ENCODE peak calls at places on chromosome 11, in seven cellular contexts. One of them, this sample, is unnamed. For H3K4me1, the result is how much of the 10 kb centered on the place peaks cover.

GRCh38 chr11:75198278-75198948 is 42.2 kb upstream of the TPBGL start:
- DNase-seq in MM.1S: no peak
- DNase-seq in IMR-90: no peak
- DNase-seq in cardiac muscle cell: no peak
- DNase-seq in PC-9: no peak
- DNase-seq in heart right ventricle: no peak
- DNase-seq in PC-3: no peak
- DNase-seq in this sample: no peak

GRCh38 chr11:60795291-60795690 is 10.2 kb downstream of the MS4A10 start:
- DNase-seq in MM.1S: no peak
- DNase-seq in IMR-90: no peak
- DNase-seq in cardiac muscle cell: no peak
- DNase-seq in PC-9: no peak
- DNase-seq in heart right ventricle: no peak
- DNase-seq in PC-3: no peak
- DNase-seq in this sample: no peak

GRCh38 chr11:18752502-18752901 is 26.5 kb upstream of the IGSF22 start:
- DNase-seq in MM.1S: no peak
- DNase-seq in IMR-90: no peak
- DNase-seq in cardiac muscle cell: no peak
- DNase-seq in PC-9: no peak
- DNase-seq in heart right ventricle: no peak
- DNase-seq in PC-3: no peak
- DNase-seq in this sample: no peak

GRCh38 chr11:68128682-68129327 is 7.6 kb upstream of the CHKA start:
- DNase-seq in MM.1S: no peak
- DNase-seq in IMR-90: peak
- DNase-seq in cardiac muscle cell: peak
- DNase-seq in PC-9: peak
- DNase-seq in heart right ventricle: peak
- DNase-seq in PC-3: no peak
- DNase-seq in this sample: no peak

GRCh38 chr11:75248924-75249256 is 8.3 kb downstream of the TPBGL start:
- DNase-seq in MM.1S: no peak
- DNase-seq in IMR-90: no peak
- DNase-seq in cardiac muscle cell: no peak
- DNase-seq in PC-9: no peak
- DNase-seq in heart right ventricle: no peak
- DNase-seq in PC-3: no peak
- DNase-seq in this sample: no peak

GRCh38 chr11:37613031-37613430 is 1015.0 kb upstream of the RAG2 start:
- DNase-seq in MM.1S: no peak
- DNase-seq in IMR-90: no peak
- DNase-seq in cardiac muscle cell: no peak
- DNase-seq in PC-9: no peak
- DNase-seq in heart right ventricle: no peak
- DNase-seq in PC-3: no peak
- DNase-seq in this sample: no peak

GRCh38 chr11:75734491-75735180 is 17.0 kb downstream of the MOGAT2 start:
- DNase-seq in MM.1S: peak
- DNase-seq in IMR-90: no peak
- DNase-seq in cardiac muscle cell: no peak
- DNase-seq in PC-9: no peak
- DNase-seq in heart right ventricle: no peak
- DNase-seq in PC-3: peak
- DNase-seq in this sample: no peak

GRCh38 chr11:118146554-118146953 is 6.1 kb downstream of the SCN4B start:
- DNase-seq in MM.1S: no peak
- DNase-seq in IMR-90: no peak
- DNase-seq in cardiac muscle cell: no peak
- DNase-seq in PC-9: no peak
- DNase-seq in heart right ventricle: no peak
- DNase-seq in PC-3: no peak
- DNase-seq in this sample: no peak

GRCh38 chr11:976431-977160 is 50.9 kb downstream of the AP2A2 start:
- DNase-seq in MM.1S: no peak
- DNase-seq in IMR-90: no peak
- DNase-seq in cardiac muscle cell: peak
- DNase-seq in PC-9: no peak
- DNase-seq in heart right ventricle: no peak
- DNase-seq in PC-3: no peak
- DNase-seq in this sample: peak

GRCh38 chr11:116885951-116886629 is 48.7 kb upstream of the APOA1 start:
- DNase-seq in MM.1S: no peak
- DNase-seq in IMR-90: peak
- DNase-seq in cardiac muscle cell: peak
- DNase-seq in PC-9: no peak
- DNase-seq in heart right ventricle: no peak
- DNase-seq in PC-3: no peak
- DNase-seq in this sample: no peak

GRCh38 chr11:22049276-22049675 is 143.6 kb upstream of the ANO5 start:
- DNase-seq in MM.1S: no peak
- DNase-seq in IMR-90: no peak
- DNase-seq in cardiac muscle cell: no peak
- DNase-seq in PC-9: no peak
- DNase-seq in heart right ventricle: no peak
- DNase-seq in PC-3: peak
- DNase-seq in this sample: no peak

GRCh38 chr11:19419813-19420212 is 179.1 kb upstream of the E2F8 start:
- DNase-seq in MM.1S: no peak
- DNase-seq in IMR-90: peak
- DNase-seq in cardiac muscle cell: no peak
- DNase-seq in PC-9: peak
- DNase-seq in heart right ventricle: no peak
- DNase-seq in PC-3: peak
- DNase-seq in this sample: no peak

GRCh38 chr11:73466643-73467042 is 90.4 kb downstream of the RELT start:
- DNase-seq in MM.1S: no peak
- DNase-seq in IMR-90: no peak
- DNase-seq in cardiac muscle cell: no peak
- DNase-seq in PC-9: no peak
- DNase-seq in heart right ventricle: no peak
- DNase-seq in PC-3: no peak
- DNase-seq in this sample: no peak

GRCh38 chr11:50170115-50170514 is 137.4 kb downstream of the OR4C45 start:
- DNase-seq in MM.1S: no peak
- DNase-seq in IMR-90: no peak
- DNase-seq in cardiac muscle cell: no peak
- DNase-seq in PC-9: no peak
- DNase-seq in heart right ventricle: no peak
- DNase-seq in PC-3: no peak
- DNase-seq in this sample: no peak

GRCh38 chr11:78365381-78365792 is 52.2 kb downstream of the GAB2 start:
- DNase-seq in MM.1S: no peak
- DNase-seq in IMR-90: no peak
- DNase-seq in cardiac muscle cell: peak
- DNase-seq in PC-9: peak
- DNase-seq in heart right ventricle: no peak
- DNase-seq in PC-3: peak
- DNase-seq in this sample: peak

GRCh38 chr11:2792376-2793250 is 92.8 kb upstream of the KCNQ1OT1 start:
- DNase-seq in MM.1S: no peak
- DNase-seq in IMR-90: no peak
- DNase-seq in cardiac muscle cell: no peak
- DNase-seq in PC-9: peak
- DNase-seq in heart right ventricle: no peak
- DNase-seq in PC-3: peak
- DNase-seq in this sample: peak

GRCh38 chr11:64251722-64251985 is 324 bp downstream of the PLCB3 start:
- DNase-seq in MM.1S: no peak
- DNase-seq in IMR-90: no peak
- DNase-seq in cardiac muscle cell: no peak
- DNase-seq in PC-9: no peak
- DNase-seq in heart right ventricle: no peak
- DNase-seq in PC-3: no peak
- DNase-seq in this sample: peak
- H3K27ac ChIP-seq in MM.1S: no peak
- H3K27ac ChIP-seq in IMR-90: peak
- H3K27ac ChIP-seq in cardiac muscle cell: no peak
- H3K27ac ChIP-seq in PC-9: no peak
- H3K27ac ChIP-seq in heart right ventricle: peak
- H3K27ac ChIP-seq in PC-3: no peak
- H3K27ac ChIP-seq in this sample: peak

GRCh38 chr11:36035454-36035853 is 91.6 kb downstream of the LDLRAD3 start:
- DNase-seq in MM.1S: no peak
- DNase-seq in IMR-90: no peak
- DNase-seq in cardiac muscle cell: no peak
- DNase-seq in PC-9: no peak
- DNase-seq in heart right ventricle: no peak
- DNase-seq in PC-3: peak
- DNase-seq in this sample: no peak

GRCh38 chr11:36033936-36034335 is 90.1 kb downstream of the LDLRAD3 start:
- DNase-seq in MM.1S: no peak
- DNase-seq in IMR-90: no peak
- DNase-seq in cardiac muscle cell: no peak
- DNase-seq in PC-9: no peak
- DNase-seq in heart right ventricle: no peak
- DNase-seq in PC-3: no peak
- DNase-seq in this sample: no peak

GRCh38 chr11:36034572-36035331 is 90.9 kb downstream of the LDLRAD3 start:
- DNase-seq in MM.1S: no peak
- DNase-seq in IMR-90: peak
- DNase-seq in cardiac muscle cell: peak
- DNase-seq in PC-9: peak
- DNase-seq in heart right ventricle: no peak
- DNase-seq in PC-3: peak
- DNase-seq in this sample: no peak

GRCh38 chr11:36037031-36037430 is 93.2 kb downstream of the LDLRAD3 start:
- DNase-seq in MM.1S: no peak
- DNase-seq in IMR-90: peak
- DNase-seq in cardiac muscle cell: peak
- DNase-seq in PC-9: no peak
- DNase-seq in heart right ventricle: peak
- DNase-seq in PC-3: peak
- DNase-seq in this sample: no peak

GRCh38 chr11:36035999-36036398 is 92.1 kb downstream of the LDLRAD3 start:
- DNase-seq in MM.1S: no peak
- DNase-seq in IMR-90: no peak
- DNase-seq in cardiac muscle cell: no peak
- DNase-seq in PC-9: no peak
- DNase-seq in heart right ventricle: no peak
- DNase-seq in PC-3: no peak
- DNase-seq in this sample: no peak
- H3K4me3 ChIP-seq in MM.1S: no peak
- H3K4me3 ChIP-seq in IMR-90: no peak
- H3K4me3 ChIP-seq in cardiac muscle cell: no peak
- H3K4me3 ChIP-seq in PC-9: no peak
- H3K4me3 ChIP-seq in heart right ventricle: no peak
- H3K4me3 ChIP-seq in PC-3: no peak
- H3K4me3 ChIP-seq in this sample: no peak

GRCh38 chr11:27910186-27910941 is 197.6 kb downstream of the KIF18A start:
- DNase-seq in MM.1S: no peak
- DNase-seq in IMR-90: peak
- DNase-seq in cardiac muscle cell: peak
- DNase-seq in PC-9: peak
- DNase-seq in heart right ventricle: no peak
- DNase-seq in PC-3: peak
- DNase-seq in this sample: peak
- H3K4me1 ChIP-seq in MM.1S: under half
- H3K4me1 ChIP-seq in IMR-90: under half
- H3K4me1 ChIP-seq in cardiac muscle cell: under half
- H3K4me1 ChIP-seq in PC-9: under half
- H3K4me1 ChIP-seq in heart right ventricle: under half
- H3K4me1 ChIP-seq in PC-3: under half
- H3K4me1 ChIP-seq in this sample: under half

DNA sequence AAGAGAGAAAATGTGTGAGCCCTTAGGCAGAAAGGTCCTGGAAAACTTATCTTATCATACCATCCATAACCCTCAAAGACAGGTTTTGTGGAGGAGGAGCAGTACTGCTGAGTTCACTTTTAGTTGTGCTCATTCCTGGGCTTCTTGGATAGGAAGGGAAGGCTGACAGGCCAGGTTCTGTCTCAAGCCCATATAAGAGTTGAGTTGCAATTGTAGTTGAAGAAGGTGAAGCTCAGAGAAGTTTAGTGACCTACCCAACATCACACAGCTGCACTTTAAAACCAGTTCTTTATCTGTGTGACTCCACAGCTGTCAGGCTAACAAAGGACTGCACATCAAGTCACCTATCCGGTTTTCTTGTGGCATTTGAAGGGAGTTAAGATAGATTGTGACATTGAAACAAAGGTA is 13.0 kb downstream of the TEAD1 start:
- DNase-seq in MM.1S: no peak
- DNase-seq in IMR-90: no peak
- DNase-seq in cardiac muscle cell: no peak
- DNase-seq in PC-9: no peak
- DNase-seq in heart right ventricle: no peak
- DNase-seq in PC-3: peak
- DNase-seq in this sample: no peak
- H3K27ac ChIP-seq in MM.1S: no peak
- H3K27ac ChIP-seq in IMR-90: no peak
- H3K27ac ChIP-seq in cardiac muscle cell: no peak
- H3K27ac ChIP-seq in PC-9: peak
- H3K27ac ChIP-seq in heart right ventricle: peak
- H3K27ac ChIP-seq in PC-3: peak
- H3K27ac ChIP-seq in this sample: peak

This sample was measured in SJSA1.